ENCODE peak calls at places on chromosomes 16 and 17, in six cellular contexts. T is IMR-90, Y is transverse colon, K is A549, G is breast epithelium, I is tibial nerve. D is an unnamed sample.

GRCh38 chr17:4534928-4535666 is 20.1 kb downstream of the MYBBP1A start:
- DNase-seq in T (no peak), Y (no peak), K (no peak), G (no peak), I (no peak), D (no peak)

GRCh38 chr16:80788016-80788415 is 16.4 kb downstream of the CDYL2 start:
- DNase-seq in T (no peak), Y (no peak), K (no peak), G (no peak), I (no peak), D (no peak)

GRCh38 chr17:78748048-78748729 is 33.9 kb downstream of the CYTH1 start:
- DNase-seq in T (no peak), Y (peak; percentile 46), K (no peak), G (no peak), I (no peak), D (no peak)

GRCh38 chr17:39101139-39101538 is 50.3 kb downstream of the PLXDC1 start:
- DNase-seq in T (no peak), Y (no peak), K (no peak), G (no peak), I (no peak), D (no peak)

GRCh38 chr17:63419949-63420867 is 25.9 kb downstream of the CYB561 start:
- DNase-seq in T (no peak), Y (no peak), K (no peak), G (no peak), I (no peak), D (no peak)

GRCh38 chr17:49110504-49110903 is 22.1 kb upstream of the B4GALNT2 start:
- DNase-seq in T (peak; percentile 29), Y (no peak), K (no peak), G (no peak), I (no peak), D (no peak)

GRCh38 chr16:984106-984505 is 2.5 kb downstream of the SOX8 start:
- DNase-seq in T (no peak), Y (no peak), K (no peak), G (no peak), I (no peak), D (no peak)

GRCh38 chr16:67841816-67842508 is at the start of gene THAP11:
- DNase-seq in T (peak; percentile 92), Y (peak; percentile 96), K (peak; percentile 88), G (peak; percentile 95), I (peak; percentile 86), D (peak; percentile 92)

GRCh38 chr17:4777969-4778760 is 6.5 kb downstream of the TM4SF5 start:
- DNase-seq in T (peak; percentile 31), Y (no peak), K (no peak), G (no peak), I (no peak), D (no peak)

GRCh38 chr16:35352431-35352830 is 1893.0 kb downstream of the TP53TG3F start:
- DNase-seq in T (no peak), Y (no peak), K (no peak), G (no peak), I (no peak), D (no peak)

GRCh38 chr16:78768723-78769122 is 669.3 kb downstream of the WWOX start:
- DNase-seq in T (no peak), Y (no peak), K (no peak), G (no peak), I (no peak), D (no peak)

GRCh38 chr17:21464611-21465021 is 88.5 kb downstream of the KCNJ12 start:
- DNase-seq in T (no peak), Y (no peak), K (no peak), G (no peak), I (no peak), D (no peak)

GRCh38 chr17:62093188-62094155 is 28.4 kb upstream of the MED13 start:
- DNase-seq in T (peak; percentile 95), Y (no peak), K (peak; percentile 91), G (no peak), I (no peak), D (no peak)

GRCh38 chr16:10530685-10531084 is 49.7 kb downstream of the EMP2 start:
- DNase-seq in T (no peak), Y (no peak), K (no peak), G (no peak), I (no peak), D (no peak)

GRCh38 chr17:17060001-17060929 is 18.0 kb downstream of the MPRIP start:
- DNase-seq in T (no peak), Y (no peak), K (no peak), G (peak; percentile 33), I (no peak), D (no peak)

GRCh38 chr16:5918553-5919127 is 821.0 kb upstream of the EEF2KMT start:
- DNase-seq in T (no peak), Y (peak; percentile 33), K (no peak), G (no peak), I (no peak), D (no peak)

GRCh38 chr17:35119370-35120185 is at the start of gene RAD51D:
- DNase-seq in T (peak; percentile 56), Y (peak; percentile 76), K (peak; percentile 83), G (peak; percentile 70), I (peak; percentile 46), D (peak; percentile 23)
- TF ChIP-seq POLR2A in T (peak; percentile 31), Y (peak; percentile 14), K (peak; percentile 52), G (no peak), I (no peak), D (no peak)

DNA sequence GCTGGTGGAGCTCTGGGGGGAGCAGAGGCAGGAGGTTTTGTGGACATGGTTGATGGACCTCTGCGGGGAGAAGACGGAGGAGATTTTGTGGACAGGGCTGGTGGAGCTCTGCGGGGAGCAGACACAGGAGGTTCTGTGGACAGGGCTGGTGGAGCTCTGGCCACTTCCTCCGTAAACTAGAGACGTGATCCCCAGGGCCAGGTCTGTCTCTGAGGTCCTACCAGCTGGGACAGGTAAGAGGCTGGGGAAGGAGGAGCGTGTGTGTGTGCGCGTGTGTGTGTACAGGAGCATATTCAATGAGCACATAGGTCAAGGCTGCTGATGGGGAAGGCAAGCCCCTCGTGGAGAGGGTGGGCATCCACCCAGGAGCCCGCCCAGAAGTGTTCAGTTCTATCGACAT is 20.6 kb downstream of the RPH3AL start:
- DNase-seq in T (no peak), Y (no peak), K (no peak), G (no peak), I (no peak), D (no peak)
- H3K4me3 ChIP-seq in T (no peak overlapping the region), Y (peak overlapping the region; percentile 25), K (no peak overlapping the region), G (peak overlapping the region; percentile 38), I (no peak overlapping the region), D (peak overlapping the region; percentile 55)

DNA sequence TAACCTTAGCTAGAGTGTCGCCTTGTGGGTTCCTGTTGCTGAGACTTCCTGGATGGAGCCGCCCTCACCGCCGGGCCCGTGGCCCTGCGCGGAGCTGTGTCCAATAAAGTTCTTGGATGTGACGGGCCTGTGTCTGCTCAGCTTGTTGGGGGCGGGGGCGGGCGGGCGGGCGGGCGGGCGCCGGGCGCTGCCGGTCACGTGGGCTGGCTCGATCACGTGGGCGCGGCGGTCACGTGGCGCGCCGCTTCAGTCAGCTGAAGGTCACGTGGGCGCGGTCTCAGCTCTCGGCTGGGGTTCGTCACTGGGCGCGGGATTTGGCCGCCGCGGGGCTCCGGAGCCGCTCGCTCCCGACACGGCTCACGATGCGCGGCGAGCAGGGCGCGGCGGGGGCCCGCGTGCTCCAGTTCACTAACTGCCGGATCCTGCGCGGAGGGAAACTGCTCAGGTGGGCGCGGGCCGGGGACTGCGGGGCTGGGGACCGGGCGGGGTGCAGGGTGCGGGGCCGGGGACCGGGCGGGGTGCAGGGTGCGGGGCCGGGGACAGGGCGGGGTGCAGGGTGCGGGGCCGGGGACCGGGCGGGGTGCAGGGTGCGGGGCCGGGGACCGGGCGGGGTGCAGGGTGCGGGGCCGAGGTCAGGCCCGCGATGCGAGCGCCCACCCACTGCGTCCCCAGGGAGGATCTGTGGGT is at the start of gene AMDHD2:
- DNase-seq in T (peak; percentile 89), Y (peak; percentile 92), K (peak; percentile 93), G (peak; percentile 90), I (peak; percentile 85), D (peak; percentile 87)
- TF ChIP-seq POLR2A in T (peak; percentile 73), Y (peak; percentile 63), K (no peak), G (no peak), I (peak; percentile 21), D (peak; percentile 57)

GRCh38 chr16:84724619-84725307 is 25.0 kb downstream of the USP10 start:
- DNase-seq in T (peak; percentile 44), Y (no peak), K (no peak), G (no peak), I (no peak), D (no peak)
- H3K4me3 ChIP-seq in T (no peak overlapping the region), Y (no peak overlapping the region), K (no peak overlapping the region), G (no peak overlapping the region), I (no peak overlapping the region), D (no peak overlapping the region)

GRCh38 chr16:89431616-89432015 is 58.7 kb downstream of the ANKRD11 start:
- DNase-seq in T (no peak), Y (no peak), K (no peak), G (no peak), I (no peak), D (no peak)

GRCh38 chr16:89436362-89436761 is 54.0 kb downstream of the ANKRD11 start:
- DNase-seq in T (no peak), Y (no peak), K (no peak), G (no peak), I (no peak), D (no peak)

GRCh38 chr16:89435051-89435450 is 55.3 kb downstream of the ANKRD11 start:
- DNase-seq in T (no peak), Y (no peak), K (no peak), G (no peak), I (no peak), D (no peak)

GRCh38 chr16:89437251-89437987 is 52.9 kb downstream of the ANKRD11 start:
- DNase-seq in T (no peak), Y (no peak), K (no peak), G (no peak), I (no peak), D (no peak)

GRCh38 chr16:89434490-89434889 is 55.9 kb downstream of the ANKRD11 start:
- DNase-seq in T (no peak), Y (no peak), K (no peak), G (no peak), I (no peak), D (no peak)
- TF ChIP-seq POLR2A in T (no peak), Y (no peak), K (no peak), G (no peak), I (no peak), D (no peak)

DNA sequence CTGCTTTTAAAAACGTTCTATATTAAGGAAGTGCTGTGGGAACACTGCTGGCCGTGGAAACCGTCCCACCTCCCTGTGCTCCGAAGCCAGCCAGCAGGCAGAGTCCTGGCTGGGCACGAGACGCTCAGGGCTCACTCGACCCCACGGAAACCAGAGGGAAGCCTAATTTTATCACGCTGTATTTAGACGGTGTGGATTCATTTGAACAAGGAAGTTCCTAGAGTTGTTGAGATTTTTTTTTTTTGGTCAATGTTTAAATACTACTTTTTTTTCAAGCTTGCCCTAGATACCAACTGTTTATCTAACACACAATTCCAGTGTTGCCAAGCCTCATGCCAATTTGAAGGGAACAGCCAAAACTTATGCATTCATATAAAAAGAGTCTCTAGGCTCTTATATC is 25.8 kb downstream of the ADCY9 start:
- DNase-seq in T (no peak), Y (peak; percentile 47), K (no peak), G (no peak), I (no peak), D (peak; percentile 66)
- H3K4me3 ChIP-seq in T (no peak overlapping the region), Y (peak overlapping the region; percentile 16), K (no peak overlapping the region), G (peak overlapping the region; percentile 21), I (no peak overlapping the region), D (no peak overlapping the region)

DNA sequence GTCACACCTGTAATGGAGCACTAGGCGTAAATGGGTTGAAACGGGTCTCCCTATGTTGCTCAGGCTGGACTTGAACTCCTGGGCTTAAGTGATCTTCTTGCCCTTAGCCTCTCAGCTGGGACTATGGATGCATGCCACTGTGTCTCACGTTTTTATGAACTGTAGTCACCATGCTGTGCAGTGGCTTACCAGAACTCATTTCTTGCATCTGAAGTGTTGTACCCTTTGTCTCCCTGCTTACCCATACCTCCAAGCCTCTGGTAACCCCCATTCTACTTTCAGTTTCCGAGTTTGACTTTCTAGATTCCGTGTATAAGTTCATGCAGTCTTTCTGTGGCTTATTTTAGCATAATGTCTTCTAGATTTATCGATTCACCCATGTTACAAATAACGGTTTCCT is 7.7 kb downstream of the PYCARD start:
- DNase-seq in T (no peak), Y (no peak), K (no peak), G (no peak), I (no peak), D (no peak)
- TF ChIP-seq POLR2A in T (no peak), Y (no peak), K (no peak), G (no peak), I (no peak), D (no peak)

D was measured in gastrocnemius medialis.